ENCODE peak calls at places on chromosomes 12 and 14, in five cellular contexts. C is HCT116, S is A549, Q is Peyer's patch, U is GM12892. M is an unnamed sample.

GRCh38 chr12:102300824-102301461 is 103.3 kb upstream of the PMCH start:
- DNase-seq in C (peak), S (peak), Q (no peak), U (no peak), M (no peak)

GRCh38 chr14:36507847-36508417 is 12.1 kb downstream of the NKX2-1 start:
- DNase-seq in C (no peak), S (no peak), Q (no peak), U (no peak), M (no peak)

GRCh38 chr12:5907812-5908211 is 37.2 kb downstream of the ANO2 start:
- DNase-seq in C (no peak), S (no peak), Q (no peak), U (no peak), M (no peak)

GRCh38 chr12:120598674-120599463 is 17.7 kb upstream of the POP5 start:
- DNase-seq in C (no peak), S (peak), Q (no peak), U (no peak), M (no peak)

GRCh38 chr14:91570021-91570420 is 59.9 kb upstream of the PPP4R3A start:
- DNase-seq in C (no peak), S (no peak), Q (no peak), U (no peak), M (no peak)

GRCh38 chr12:91355150-91356006 is 172.8 kb upstream of the DCN start:
- DNase-seq in C (peak), S (peak), Q (peak), U (no peak), M (peak)

GRCh38 chr12:43976027-43976426 is 140.1 kb downstream of the TMEM117 start:
- DNase-seq in C (no peak), S (no peak), Q (no peak), U (no peak), M (no peak)

GRCh38 chr14:77593501-77593911 is 22.9 kb downstream of the SPTLC2 start:
- DNase-seq in C (no peak), S (no peak), Q (no peak), U (no peak), M (no peak)

GRCh38 chr12:108532061-108532848 is 17.2 kb downstream of the FICD start:
- DNase-seq in C (no peak), S (no peak), Q (no peak), U (no peak), M (no peak)

GRCh38 chr12:124213606-124214347 is 81.1 kb upstream of the RFLNA start:
- DNase-seq in C (no peak), S (no peak), Q (no peak), U (no peak), M (no peak)

GRCh38 chr12:113506867-113507266 is 35.2 kb upstream of the LHX5 start:
- DNase-seq in C (no peak), S (no peak), Q (no peak), U (no peak), M (no peak)

GRCh38 chr12:41286426-41286825 is 98.3 kb downstream of the PDZRN4 start:
- DNase-seq in C (no peak), S (no peak), Q (no peak), U (no peak), M (peak)

GRCh38 chr12:131803995-131804521 is 24.1 kb upstream of the MMP17 start:
- DNase-seq in C (no peak), S (no peak), Q (no peak), U (no peak), M (no peak)

GRCh38 chr12:115474525-115475353 is 790.8 kb upstream of the TBX3 start:
- DNase-seq in C (peak), S (no peak), Q (no peak), U (no peak), M (no peak)

GRCh38 chr14:105885561-105886320 is 359.4 kb downstream of the TMEM121 start:
- DNase-seq in C (no peak), S (no peak), Q (no peak), U (no peak), M (no peak)

GRCh38 chr14:68685419-68686211 is 107.3 kb downstream of the ZFP36L1 start:
- DNase-seq in C (peak), S (no peak), Q (peak), U (peak), M (no peak)
- TF ChIP-seq POLR2A in C (no peak), S (no peak), Q (no peak), U (peak), M (no peak)

DNA sequence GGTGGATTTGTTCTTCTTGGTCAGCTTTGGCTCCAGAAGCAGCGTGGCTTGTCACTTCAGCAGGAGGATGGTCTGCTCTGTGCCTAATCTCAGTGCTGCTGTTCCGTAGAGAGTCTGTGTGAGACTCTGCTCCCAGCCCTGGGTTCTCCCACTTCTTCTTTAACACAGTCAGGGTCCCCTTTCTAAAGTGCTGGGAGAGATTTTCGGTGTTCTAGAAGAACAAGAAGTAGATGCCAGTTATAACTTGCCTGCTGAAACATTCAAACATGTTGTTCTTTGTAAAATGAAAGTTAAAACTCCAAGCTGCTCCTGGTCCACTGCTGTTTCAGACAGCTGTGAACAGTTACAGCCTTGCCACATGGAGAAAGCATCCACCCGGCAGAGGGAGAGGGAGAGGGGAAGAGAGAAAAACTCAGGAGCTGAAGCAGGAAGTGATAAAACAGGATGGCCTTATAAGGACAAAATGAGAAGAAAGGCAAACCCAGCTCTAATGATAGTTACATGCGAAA is 55.2 kb upstream of the CERS5 start:
- DNase-seq in C (peak), S (no peak), Q (peak), U (no peak), M (peak)
- TF ChIP-seq POLR2A in C (no peak), S (no peak), Q (no peak), U (peak), M (peak)

DNA sequence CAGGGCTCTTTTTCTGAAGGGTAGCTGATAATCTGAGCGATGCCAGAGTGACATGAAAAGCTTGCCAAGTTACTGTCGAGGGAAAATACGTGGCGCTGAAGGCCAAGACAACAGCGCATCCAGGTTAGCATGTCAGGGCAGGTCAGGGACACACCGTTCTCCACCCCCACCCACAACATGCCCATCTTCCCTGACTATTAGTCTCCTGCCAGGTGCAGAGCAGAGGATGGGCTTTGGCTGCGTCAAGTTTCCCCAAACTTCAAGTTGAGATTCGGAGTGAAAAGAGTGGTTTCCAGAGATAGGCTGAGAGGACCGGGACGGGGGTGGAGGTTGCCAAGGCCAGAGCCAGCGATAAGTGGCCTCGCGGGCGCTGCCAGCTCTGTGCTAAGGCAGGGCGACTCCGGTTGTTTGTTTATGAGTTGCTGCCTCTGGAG is 1.7 kb downstream of the TRHDE start:
- DNase-seq in C (no peak), S (no peak), Q (no peak), U (no peak), M (no peak)
- TF ChIP-seq POLR2A in C (no peak), S (no peak), Q (no peak), U (no peak), M (no peak)

GRCh38 chr12:4269279-4269991 is 4.1 kb upstream of the CCND2 start:
- DNase-seq in C (no peak), S (no peak), Q (peak), U (no peak), M (no peak)
- TF ChIP-seq POLR2A in C (no peak), S (no peak), Q (peak), U (peak), M (peak)

GRCh38 chr12:117563706-117564105 is 202.3 kb upstream of the NOS1 start:
- DNase-seq in C (no peak), S (no peak), Q (no peak), U (no peak), M (no peak)
- TF ChIP-seq POLR2A in C (no peak), S (no peak), Q (no peak), U (no peak), M (no peak)

GRCh38 chr12:12837025-12837872 is 24.1 kb downstream of the DDX47 start:
- DNase-seq in C (peak), S (peak), Q (no peak), U (peak), M (no peak)
- TF ChIP-seq POLR2A in C (no peak), S (no peak), Q (no peak), U (no peak), M (no peak)

M was measured in prostate gland.